ENCODE peak calls at places on chromosomes 7 and 10, in seven cellular contexts. One of them, this sample, is unnamed.

GRCh38 chr10:47354162-47354561 is 6.0 kb downstream of the RBP3 start:
- DNase-seq in Kasumi-1: no peak
- DNase-seq in activated CD8-positive, alpha-beta T cell treated with anti-CD3 and anti-CD28 coated beads for 36 hours: no peak
- DNase-seq in SIG-M5: no peak
- DNase-seq in left ventricle myocardium superior: no peak
- DNase-seq in choroid plexus epithelial cell: peak
- DNase-seq in adipocyte: no peak
- DNase-seq in this sample: peak

GRCh38 chr7:128876978-128877755 is 14.5 kb downstream of the ATP6V1F start:
- DNase-seq in adipocyte: no peak
- DNase-seq in activated CD8-positive, alpha-beta T cell treated with anti-CD3 and anti-CD28 coated beads for 36 hours: no peak
- DNase-seq in choroid plexus epithelial cell: no peak
- DNase-seq in Kasumi-1: no peak
- DNase-seq in SIG-M5: no peak
- DNase-seq in left ventricle myocardium superior: no peak
- DNase-seq in this sample: no peak

GRCh38 chr7:137903382-137904169 is 56.8 kb upstream of the DGKI start:
- DNase-seq in activated CD8-positive, alpha-beta T cell treated with anti-CD3 and anti-CD28 coated beads for 36 hours: peak
- DNase-seq in choroid plexus epithelial cell: peak
- DNase-seq in Kasumi-1: peak
- DNase-seq in SIG-M5: peak
- DNase-seq in adipocyte: peak
- DNase-seq in left ventricle myocardium superior: no peak
- DNase-seq in this sample: peak

GRCh38 chr7:108063520-108063933 is 60.6 kb upstream of the LAMB1 start:
- DNase-seq in Kasumi-1: no peak
- DNase-seq in choroid plexus epithelial cell: no peak
- DNase-seq in SIG-M5: no peak
- DNase-seq in left ventricle myocardium superior: no peak
- DNase-seq in activated CD8-positive, alpha-beta T cell treated with anti-CD3 and anti-CD28 coated beads for 36 hours: no peak
- DNase-seq in adipocyte: no peak
- DNase-seq in this sample: no peak

GRCh38 chr7:22094413-22095304 is 149.0 kb upstream of the CDCA7L start:
- DNase-seq in left ventricle myocardium superior: no peak
- DNase-seq in activated CD8-positive, alpha-beta T cell treated with anti-CD3 and anti-CD28 coated beads for 36 hours: no peak
- DNase-seq in SIG-M5: no peak
- DNase-seq in adipocyte: peak
- DNase-seq in choroid plexus epithelial cell: no peak
- DNase-seq in Kasumi-1: no peak
- DNase-seq in this sample: peak

GRCh38 chr10:106957825-106958581 is 206.5 kb downstream of the SORCS1 start:
- DNase-seq in left ventricle myocardium superior: no peak
- DNase-seq in SIG-M5: no peak
- DNase-seq in adipocyte: no peak
- DNase-seq in choroid plexus epithelial cell: no peak
- DNase-seq in activated CD8-positive, alpha-beta T cell treated with anti-CD3 and anti-CD28 coated beads for 36 hours: no peak
- DNase-seq in Kasumi-1: peak
- DNase-seq in this sample: no peak

GRCh38 chr10:48400129-48400849 is 93.8 kb downstream of the MAPK8 start:
- DNase-seq in adipocyte: peak
- DNase-seq in SIG-M5: no peak
- DNase-seq in left ventricle myocardium superior: no peak
- DNase-seq in activated CD8-positive, alpha-beta T cell treated with anti-CD3 and anti-CD28 coated beads for 36 hours: no peak
- DNase-seq in Kasumi-1: no peak
- DNase-seq in choroid plexus epithelial cell: peak
- DNase-seq in this sample: peak

GRCh38 chr10:132368881-132369635 is 27.9 kb upstream of the PWWP2B start:
- DNase-seq in activated CD8-positive, alpha-beta T cell treated with anti-CD3 and anti-CD28 coated beads for 36 hours: no peak
- DNase-seq in left ventricle myocardium superior: no peak
- DNase-seq in SIG-M5: no peak
- DNase-seq in Kasumi-1: no peak
- DNase-seq in adipocyte: peak
- DNase-seq in choroid plexus epithelial cell: no peak
- DNase-seq in this sample: no peak

GRCh38 chr7:105014725-105015630 is 973 bp downstream of the KMT2E start:
- DNase-seq in choroid plexus epithelial cell: peak
- DNase-seq in activated CD8-positive, alpha-beta T cell treated with anti-CD3 and anti-CD28 coated beads for 36 hours: peak
- DNase-seq in SIG-M5: no peak
- DNase-seq in left ventricle myocardium superior: no peak
- DNase-seq in Kasumi-1: peak
- DNase-seq in adipocyte: peak
- DNase-seq in this sample: peak

GRCh38 chr7:111357691-111358090 is 204.6 kb downstream of the IMMP2L start:
- DNase-seq in left ventricle myocardium superior: no peak
- DNase-seq in choroid plexus epithelial cell: peak
- DNase-seq in adipocyte: peak
- DNase-seq in activated CD8-positive, alpha-beta T cell treated with anti-CD3 and anti-CD28 coated beads for 36 hours: no peak
- DNase-seq in Kasumi-1: no peak
- DNase-seq in SIG-M5: no peak
- DNase-seq in this sample: peak

GRCh38 chr10:23013581-23014335 is 81.6 kb upstream of the MSRB2 start:
- DNase-seq in Kasumi-1: no peak
- DNase-seq in left ventricle myocardium superior: no peak
- DNase-seq in adipocyte: no peak
- DNase-seq in choroid plexus epithelial cell: no peak
- DNase-seq in activated CD8-positive, alpha-beta T cell treated with anti-CD3 and anti-CD28 coated beads for 36 hours: no peak
- DNase-seq in SIG-M5: no peak
- DNase-seq in this sample: no peak